ENCODE peak calls at places on chromosomes 3 and 15, in four cellular contexts. Z is GM23338, N is omental fat pad, E is MM.1S. J is an unnamed sample.

GRCh38 chr3:72698154-72698917 is 149.9 kb downstream of the SHQ1 start:
- DNase-seq in Z (peak; percentile 68), N (no peak), E (no peak), J (no peak)

GRCh38 chr15:96321422-96322391 is 8.8 kb upstream of the NR2F2 start:
- DNase-seq in E (no peak), Z (peak; percentile 69), N (no peak), J (no peak)

GRCh38 chr3:170003881-170004356 is 33.9 kb upstream of the GPR160 start:
- DNase-seq in E (no peak), Z (no peak), N (no peak), J (no peak)

GRCh38 chr15:50685976-50686467 is 575 bp downstream of the TRPM7 start:
- DNase-seq in E (peak; percentile 85), Z (peak; percentile 75), N (peak; percentile 29), J (no peak)

GRCh38 chr15:62940359-62940754 is 102.2 kb upstream of the TPM1 start:
- DNase-seq in E (no peak), N (no peak), Z (no peak), J (no peak)

GRCh38 chr15:77016321-77016695 is 21.4 kb downstream of the PSTPIP1 start:
- DNase-seq in E (no peak), Z (no peak), N (no peak), J (no peak)

GRCh38 chr3:153315781-153316180 is 153.8 kb downstream of the RAP2B start:
- DNase-seq in E (no peak), Z (no peak), N (no peak), J (no peak)

GRCh38 chr3:40930131-40930538 is 269.2 kb upstream of the CTNNB1 start:
- DNase-seq in E (no peak), Z (no peak), N (no peak), J (no peak)

GRCh38 chr3:107969994-107970896 is 120.6 kb downstream of the CD47 start:
- DNase-seq in E (peak; percentile 13), Z (no peak), N (no peak), J (no peak)

GRCh38 chr15:58498821-58499580 is 67.2 kb downstream of the LIPC start:
- DNase-seq in N (no peak), E (no peak), Z (no peak), J (no peak)

GRCh38 chr3:169772530-169772950 is 656 bp upstream of the MYNN start:
- DNase-seq in E (peak; percentile 87), N (no peak), Z (peak; percentile 79), J (no peak)

GRCh38 chr3:193673845-193674244 is 80.8 kb downstream of the OPA1 start:
- DNase-seq in N (no peak), Z (no peak), E (no peak), J (peak; percentile 44)

GRCh38 chr3:167184511-167184910 is 195.6 kb downstream of the ZBBX start:
- DNase-seq in N (no peak), Z (peak; percentile 64), E (no peak), J (no peak)
- TF ChIP-seq CTCF in N (no peak), Z (peak; percentile 69), E (peak; percentile 12), J (no peak)

GRCh38 chr15:71802770-71803169 is 7.6 kb upstream of the NR2E3 start:
- DNase-seq in N (no peak), Z (peak; percentile 84), E (peak; percentile 21), J (no peak)
- TF ChIP-seq CTCF in N (no peak), Z (peak; percentile 92), E (peak; percentile 45), J (peak; percentile 27)

DNA sequence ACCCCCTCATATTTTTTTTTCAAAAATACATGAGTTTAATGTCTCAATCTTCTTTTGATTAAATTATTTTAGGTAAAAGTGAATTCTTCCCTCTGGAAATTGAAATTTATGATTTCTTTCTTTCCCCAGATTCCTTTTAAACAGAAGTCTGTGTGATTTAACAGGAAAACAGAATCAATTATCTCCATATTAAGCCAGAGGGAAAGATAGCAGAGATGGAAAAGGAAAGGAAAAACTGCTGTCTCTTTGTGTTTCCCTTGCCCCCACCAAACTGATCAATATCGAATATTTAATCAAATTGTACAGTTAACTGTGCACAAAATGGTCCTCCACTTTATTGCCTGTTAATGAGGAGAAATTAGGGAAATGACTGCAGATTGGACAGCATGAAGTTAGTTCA is 203.5 kb upstream of the NECTIN3 start:
- DNase-seq in E (no peak), Z (no peak), N (no peak), J (no peak)
- TF ChIP-seq CTCF in E (no peak), Z (no peak), N (no peak), J (no peak)

GRCh38 chr3:100008081-100008698 is 106.1 kb downstream of the FILIP1L start:
- DNase-seq in E (no peak), Z (no peak), N (no peak), J (no peak)

GRCh38 chr3:100007313-100007712 is 107.0 kb downstream of the FILIP1L start:
- DNase-seq in Z (no peak), E (no peak), N (no peak), J (no peak)

GRCh38 chr3:100006570-100007271 is 107.6 kb downstream of the FILIP1L start:
- DNase-seq in Z (peak; percentile 18), N (no peak), E (no peak), J (no peak)

GRCh38 chr3:100009285-100010086 is 104.8 kb downstream of the FILIP1L start:
- DNase-seq in N (no peak), E (no peak), Z (no peak), J (no peak)

DNA sequence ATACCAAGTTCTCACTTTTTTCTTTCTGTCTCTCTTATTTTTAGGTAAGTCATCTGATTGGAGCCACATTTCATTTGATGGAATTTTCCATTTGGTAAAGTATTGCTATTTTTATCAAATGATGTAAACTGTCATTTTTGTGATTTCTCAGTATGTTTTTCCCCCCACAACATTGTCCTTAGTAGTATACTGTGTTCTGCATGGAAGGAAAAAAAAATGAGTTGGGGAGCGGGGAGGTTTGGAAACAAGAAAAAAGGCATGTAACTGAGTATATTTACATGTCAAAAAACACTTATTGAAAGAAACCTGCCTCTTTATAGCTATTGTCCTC is 104.2 kb downstream of the FILIP1L start:
- DNase-seq in N (no peak), E (no peak), Z (no peak), J (no peak)
- TF ChIP-seq CTCF in N (no peak), E (no peak), Z (no peak), J (no peak)

DNA sequence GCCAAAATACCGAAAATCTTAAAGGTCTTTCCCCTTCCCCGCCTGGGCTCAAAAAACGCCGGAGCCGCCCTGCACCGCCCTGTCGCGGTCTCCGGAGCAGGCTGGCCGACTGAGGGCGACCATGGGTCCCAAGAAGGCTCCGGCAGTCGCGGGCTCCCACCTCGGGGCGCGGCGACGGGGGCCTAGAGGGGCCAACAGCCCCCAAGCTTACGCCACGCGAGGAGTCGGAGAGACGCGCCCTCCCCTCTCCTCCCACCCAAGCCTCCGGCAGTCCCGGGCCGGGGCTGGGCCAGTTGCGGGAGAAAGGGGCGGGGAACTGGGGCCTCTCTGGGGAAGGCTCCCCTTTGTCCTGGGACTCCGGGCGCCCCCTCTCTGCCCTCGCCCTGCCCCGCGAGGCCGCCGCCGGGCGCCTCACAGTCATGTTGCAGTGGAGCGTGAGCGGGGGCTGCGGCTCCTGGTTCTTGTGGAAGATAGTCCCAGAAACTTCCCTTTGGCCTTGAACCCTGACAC is 69.1 kb downstream of the GOLGA8B start:
- DNase-seq in N (no peak), Z (peak; percentile 65), E (peak; percentile 29), J (peak; percentile 39)
- TF ChIP-seq CTCF in N (no peak), Z (peak; percentile 4), E (no peak), J (no peak)

DNA sequence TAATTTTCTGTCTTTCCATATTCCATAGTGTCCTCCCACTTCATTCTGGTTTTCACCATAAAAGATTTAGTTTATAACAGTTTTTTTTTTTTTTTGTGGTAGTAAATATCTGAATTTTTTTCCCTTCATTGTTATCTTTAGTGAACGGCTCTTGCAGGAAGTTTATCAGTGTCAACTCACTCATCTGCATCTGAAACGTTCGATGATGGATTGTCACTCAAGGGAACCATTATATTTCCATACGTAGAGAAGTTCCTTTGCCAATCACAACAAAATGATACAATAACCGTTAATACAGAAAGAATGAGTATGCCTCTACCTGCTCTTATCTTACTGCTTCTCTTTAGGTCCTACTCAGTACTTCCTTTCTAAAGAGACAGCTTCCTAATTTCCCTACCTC is 651.2 kb upstream of the KCNMB2 start:
- DNase-seq in E (no peak), N (no peak), Z (no peak), J (no peak)
- TF ChIP-seq CTCF in E (no peak), N (no peak), Z (no peak), J (no peak)

GRCh38 chr15:101152914-101153313 is 98.9 kb downstream of the CHSY1 start:
- DNase-seq in Z (peak; percentile 83), N (no peak), E (no peak), J (no peak)
- TF ChIP-seq CTCF in Z (peak; percentile 67), N (no peak), E (peak; percentile 34), J (peak; percentile 34)

DNA sequence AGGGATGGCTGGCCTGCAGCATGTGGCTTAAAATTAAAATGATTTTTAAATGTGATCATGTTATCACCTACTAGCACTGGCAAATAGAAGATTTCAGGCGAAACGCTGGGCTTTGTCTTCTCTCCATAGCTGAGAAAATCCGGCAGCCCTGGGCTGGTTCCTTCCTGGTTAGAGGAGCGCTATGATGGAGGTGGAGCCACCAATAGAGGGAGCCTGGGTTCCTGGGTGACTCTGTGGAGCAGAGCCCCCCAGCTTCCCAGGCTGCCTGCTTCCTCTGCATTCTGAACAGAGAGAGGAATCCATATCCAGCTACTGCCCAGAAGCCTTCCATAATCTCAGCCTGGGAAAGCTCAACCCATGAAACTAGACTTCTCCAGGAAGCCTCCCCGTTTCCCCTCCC is 32.6 kb upstream of the IQSEC1 start:
- DNase-seq in E (no peak), N (no peak), Z (peak; percentile 36), J (no peak)
- TF ChIP-seq CTCF in E (no peak), N (no peak), Z (peak; percentile 44), J (peak; percentile 21)

GRCh38 chr3:51544011-51544775 is 5.7 kb downstream of the RAD54L2 start:
- DNase-seq in N (no peak), Z (no peak), E (no peak), J (no peak)

GRCh38 chr3:51538115-51538458 is 432 bp upstream of the RAD54L2 start:
- DNase-seq in E (peak; percentile 9), Z (peak; percentile 46), N (no peak), J (no peak)

GRCh38 chr3:51535146-51536019 is 3.1 kb upstream of the RAD54L2 start:
- DNase-seq in Z (no peak), E (no peak), N (no peak), J (no peak)

GRCh38 chr3:51539291-51539891 is 872 bp downstream of the RAD54L2 start:
- DNase-seq in E (peak; percentile 27), N (peak; percentile 30), Z (peak; percentile 59), J (peak; percentile 51)

DNA sequence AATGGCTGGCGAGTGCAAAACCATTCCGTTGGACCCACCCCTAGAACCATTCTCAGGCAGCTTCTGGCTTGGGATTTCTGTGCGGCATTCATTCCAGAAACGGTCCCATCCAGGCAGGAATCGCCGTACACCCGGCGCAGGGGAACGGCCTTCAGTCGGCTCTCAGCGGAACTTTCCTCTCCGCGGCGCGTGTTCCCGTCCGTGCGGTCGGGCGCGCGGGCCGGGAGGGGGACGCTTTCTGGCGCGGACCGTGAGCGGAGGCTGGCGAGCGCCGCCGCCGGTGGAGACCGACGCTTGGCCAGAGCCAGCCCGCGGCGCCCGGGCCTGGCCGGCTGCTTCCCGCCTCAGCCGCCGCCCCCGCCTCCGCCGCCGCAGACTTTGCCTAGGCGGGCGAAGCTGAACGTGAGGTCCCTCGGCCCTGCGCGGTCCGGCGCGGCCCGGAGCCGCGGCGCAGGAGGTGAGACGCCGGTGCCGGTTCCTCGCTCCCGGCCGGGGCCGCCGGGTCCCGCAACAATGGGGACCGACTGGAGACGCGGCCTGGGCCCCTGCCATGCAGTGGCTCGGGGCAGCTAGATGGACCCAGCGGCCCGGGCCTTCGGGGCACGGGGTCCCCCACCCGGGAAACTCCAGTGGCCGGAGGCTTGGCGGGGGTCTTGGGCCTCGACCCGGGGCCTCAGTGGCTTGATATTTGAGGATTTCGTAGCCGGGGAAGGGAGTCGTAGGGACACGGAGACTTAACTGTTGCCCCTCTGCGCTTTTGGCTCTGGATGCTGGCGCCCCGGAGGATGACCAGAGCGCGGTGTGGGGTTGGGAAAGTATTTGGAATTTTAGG is at the start of gene RAD54L2:
- DNase-seq in N (peak; percentile 33), E (peak; percentile 82), Z (peak; percentile 89), J (peak; percentile 53)
- TF ChIP-seq CTCF in N (no peak), E (peak; percentile 4), Z (no peak), J (peak; percentile 9)